ENCODE peak calls at places on chromosomes 4 and X, in six cellular contexts. B is hepatocyte, A is bronchial epithelial cell, Y is PC-3, C is heart left ventricle, L is uterus. X is an unnamed sample.

GRCh38 chrX:11792461-11793421 is 34.7 kb downstream of the MSL3 start:
- DNase-seq in B (no peak), A (no peak), Y (peak; percentile 4), C (no peak), L (no peak), X (peak; percentile 88)

GRCh38 chrX:10755477-10756334 is 135.3 kb upstream of the MID1 start:
- DNase-seq in B (peak; percentile 20), A (no peak), Y (no peak), C (no peak), L (peak; percentile 24), X (no peak)

GRCh38 chrX:104659037-104659744 is 93.2 kb downstream of the IL1RAPL2 start:
- DNase-seq in B (no peak), A (peak; percentile 50), Y (peak; percentile 62), C (peak; percentile 31), L (no peak), X (no peak)

GRCh38 chr4:133694416-133694815 is 507.2 kb downstream of the PABPC4L start:
- DNase-seq in B (no peak), A (no peak), Y (no peak), C (no peak), L (no peak), X (no peak)

GRCh38 chrX:11591712-11592351 is 73.9 kb downstream of the ARHGAP6 start:
- DNase-seq in B (no peak), A (no peak), Y (no peak), C (no peak), L (no peak), X (peak; percentile 70)

GRCh38 chrX:51144828-51145442 is 187.7 kb upstream of the NUDT10 start:
- DNase-seq in B (peak; percentile 62), A (peak; percentile 23), Y (peak; percentile 48), C (no peak), L (no peak), X (peak; percentile 43)

GRCh38 chr4:19987746-19988145 is 264.0 kb upstream of the SLIT2 start:
- DNase-seq in B (no peak), A (peak; percentile 49), Y (peak; percentile 49), C (no peak), L (no peak), X (no peak)

GRCh38 chrX:41559235-41559634 is 112.1 kb downstream of the NYX start:
- DNase-seq in B (no peak), A (no peak), Y (no peak), C (no peak), L (no peak), X (no peak)

GRCh38 chr4:25439913-25440477 is 62.9 kb downstream of the ANAPC4 start:
- DNase-seq in B (peak; percentile 80), A (peak; percentile 62), Y (peak; percentile 81), C (no peak), L (no peak), X (peak; percentile 74)

GRCh38 chrX:132843387-132843786 is 115.0 kb downstream of the HS6ST2 start:
- DNase-seq in B (no peak), A (peak; percentile 48), Y (no peak), C (no peak), L (no peak), X (no peak)

GRCh38 chr4:3643518-3644433 is 111.6 kb upstream of the LRPAP1 start:
- DNase-seq in B (no peak), A (no peak), Y (no peak), C (no peak), L (no peak), X (no peak)

GRCh38 chrX:7330551-7330950 is 182.6 kb upstream of the PUDP start:
- DNase-seq in B (no peak), A (no peak), Y (no peak), C (no peak), L (no peak), X (no peak)

GRCh38 chr4:147518846-147519767 is 38.2 kb downstream of the EDNRA start:
- DNase-seq in B (peak; percentile 77), A (peak; percentile 75), Y (peak; percentile 74), C (no peak), L (peak; percentile 40), X (peak; percentile 87)

GRCh38 chr4:13529130-13529919 is 15.0 kb downstream of the NKX3-2 start:
- DNase-seq in B (no peak), A (no peak), Y (no peak), C (no peak), L (no peak), X (no peak)

GRCh38 chr4:145842224-145842887 is 96.3 kb downstream of the ZNF827 start:
- DNase-seq in B (no peak), A (no peak), Y (no peak), C (no peak), L (no peak), X (no peak)

GRCh38 chr4:48665555-48666186 is 114.4 kb downstream of the FRYL start:
- DNase-seq in B (no peak), A (peak; percentile 71), Y (peak; percentile 73), C (no peak), L (no peak), X (no peak)

GRCh38 chr4:140153419-140153743 is 603 bp downstream of the MAML3 start:
- DNase-seq in B (no peak), A (no peak), Y (no peak), C (no peak), L (no peak), X (no peak)

GRCh38 chr4:79576480-79576803 is 168.4 kb upstream of the GK2 start:
- DNase-seq in B (peak; percentile 62), A (peak; percentile 43), Y (peak; percentile 60), C (no peak), L (no peak), X (peak; percentile 37)

GRCh38 chr4:18689308-18689915 is 667.9 kb upstream of the LCORL start:
- DNase-seq in B (peak; percentile 83), A (peak; percentile 55), Y (peak; percentile 76), C (no peak), L (peak; percentile 21), X (peak; percentile 72)

GRCh38 chr4:78553526-78554060 is 2.0 kb downstream of the ANXA3 start:
- DNase-seq in B (no peak), A (no peak), Y (no peak), C (no peak), L (no peak), X (no peak)

GRCh38 chr4:10093801-10094552 is 22.6 kb downstream of the WDR1 start:
- DNase-seq in B (peak; percentile 71), A (peak; percentile 38), Y (no peak), C (peak; percentile 69), L (no peak), X (no peak)

GRCh38 chr4:25477251-25477650 is 100.2 kb downstream of the ANAPC4 start:
- DNase-seq in B (no peak), A (peak; percentile 19), Y (no peak), C (no peak), L (no peak), X (no peak)

GRCh38 chr4:14749910-14750309 is 252.4 kb upstream of the CPEB2 start:
- DNase-seq in B (peak; percentile 16), A (peak; percentile 56), Y (peak; percentile 60), C (peak; percentile 38), L (no peak), X (peak; percentile 70)

GRCh38 chrX:30626402-30626801 is 26.8 kb upstream of the GK start:
- DNase-seq in B (no peak), A (no peak), Y (no peak), C (no peak), L (no peak), X (no peak)

GRCh38 chrX:10486373-10486772 is 134.0 kb downstream of the MID1 start:
- DNase-seq in B (no peak), A (peak; percentile 86), Y (peak; percentile 59), C (peak; percentile 29), L (no peak), X (no peak)

GRCh38 chr4:7907142-7907541 is 32.5 kb downstream of the AFAP1 start:
- DNase-seq in B (no peak), A (no peak), Y (no peak), C (no peak), L (no peak), X (no peak)

GRCh38 chrX:106707771-106708454 is 18.6 kb upstream of the RNF128 start:
- DNase-seq in B (peak; percentile 26), A (peak; percentile 95), Y (peak; percentile 78), C (no peak), L (no peak), X (no peak)

GRCh38 chr4:73593631-73594241 is 26.5 kb downstream of the RASSF6 start:
- DNase-seq in B (peak; percentile 53), A (no peak), Y (peak; percentile 76), C (no peak), L (no peak), X (peak; percentile 53)

GRCh38 chrX:151396827-151397740 is at the start of gene VMA21:
- DNase-seq in B (peak; percentile 92), A (peak; percentile 60), Y (peak; percentile 81), C (peak; percentile 94), L (peak; percentile 89), X (peak; percentile 89)
- TF ChIP-seq CTCF in B (no peak), A (no peak), Y (no peak), C (no peak), L (no peak), X (no peak)

GRCh38 chrX:53383376-53384087 is 38.9 kb downstream of the SMC1A start:
- DNase-seq in B (no peak), A (peak; percentile 29), Y (no peak), C (peak; percentile 45), L (no peak), X (no peak)
- H3K4me3 ChIP-seq in B (no peak overlapping the region), A (no peak overlapping the region), Y (no peak overlapping the region), C (no peak overlapping the region), L (no peak overlapping the region), X (no peak overlapping the region)

DNA sequence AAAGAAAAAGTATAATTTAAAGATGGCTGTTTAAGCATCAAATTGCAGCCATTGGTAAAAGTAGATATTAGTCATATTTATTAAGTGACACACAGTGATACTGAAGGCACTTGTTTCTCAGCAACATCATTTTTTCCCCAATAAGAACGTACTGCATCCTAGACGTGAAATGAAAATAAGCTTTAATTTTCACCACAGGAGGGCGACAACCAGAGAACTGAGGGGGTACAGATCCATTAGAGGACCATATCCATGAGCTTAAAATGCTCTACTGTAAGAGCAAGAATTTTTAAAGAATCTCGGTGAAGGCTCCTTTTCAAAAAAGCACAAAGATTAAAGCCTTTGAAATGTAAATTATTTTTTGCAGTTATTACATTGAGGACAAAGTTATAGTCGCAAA is 33.4 kb downstream of the FRG1 start:
- DNase-seq in B (no peak), A (peak; percentile 12), Y (peak; percentile 31), C (no peak), L (no peak), X (no peak)
- TF ChIP-seq CTCF in B (peak; percentile 27), A (peak; percentile 11), Y (peak; percentile 54), C (no peak), L (no peak), X (peak; percentile 11)

GRCh38 chr4:176357359-176358082 is 37.8 kb downstream of the SPCS3 start:
- DNase-seq in B (no peak), A (no peak), Y (no peak), C (no peak), L (no peak), X (peak; percentile 87)
- H3K4me3 ChIP-seq in B (no peak overlapping the region), A (no peak overlapping the region), Y (no peak overlapping the region), C (no peak overlapping the region), L (no peak overlapping the region), X (peak overlapping the region; percentile 29)

GRCh38 chr4:185120631-185120946 is 22.5 kb upstream of the SLC25A4 start:
- DNase-seq in B (no peak), A (no peak), Y (no peak), C (no peak), L (no peak), X (no peak)
- TF ChIP-seq CTCF in B (no peak), A (no peak), Y (no peak), C (no peak), L (no peak), X (no peak)

GRCh38 chrX:135193740-135194139 is 22.5 kb upstream of the CT55 start:
- DNase-seq in B (no peak), A (no peak), Y (no peak), C (no peak), L (no peak), X (no peak)
- H3K4me3 ChIP-seq in B (no peak overlapping the region), A (no peak overlapping the region), Y (no peak overlapping the region), C (no peak overlapping the region), L (no peak overlapping the region), X (no peak overlapping the region)